ENCODE peak calls at places on chromosomes 7 and 10, in nine cellular contexts. P is cardiac fibroblast, R is fibroblast of lung, B is AG09309, H is fibroblast of pulmonary artery, I is ovary, C is adrenal gland, K is fibroblast of mammary gland, Y is dorsolateral prefrontal cortex. L is an unnamed sample.

GRCh38 chr7:22142593-22142992 is 196.9 kb upstream of the CDCA7L start:
- DNase-seq in B (no peak), P (no peak), Y (no peak), K (no peak), H (no peak), R (no peak), C (no peak), I (no peak), L (no peak)

GRCh38 chr10:31359979-31360378 is 41.0 kb downstream of the ZEB1 start:
- DNase-seq in P (peak; percentile 34), K (no peak), H (peak; percentile 31), B (no peak), C (no peak), I (no peak), R (peak; percentile 15), Y (no peak), L (no peak)

GRCh38 chr7:128963327-128963757 is 25.6 kb downstream of the IRF5 start:
- DNase-seq in I (no peak), H (peak; percentile 3), K (peak; percentile 17), C (no peak), B (no peak), R (peak; percentile 28), Y (no peak), P (no peak), L (no peak)

GRCh38 chr10:26698909-26699308 is 1.4 kb downstream of the PDSS1 start:
- DNase-seq in I (no peak), P (no peak), C (no peak), R (no peak), K (no peak), Y (no peak), H (no peak), B (no peak), L (no peak)

GRCh38 chr10:70589762-70590662 is 12.5 kb downstream of the PRF1 start:
- DNase-seq in K (peak; percentile 77), R (peak; percentile 52), Y (peak; percentile 27), C (no peak), B (no peak), I (peak; percentile 33), P (peak; percentile 67), H (peak; percentile 76), L (peak; percentile 56)

GRCh38 chr10:89734616-89735015 is 33.2 kb downstream of the KIF20B start:
- DNase-seq in H (no peak), K (no peak), I (no peak), P (no peak), B (no peak), C (no peak), R (no peak), Y (no peak), L (no peak)

GRCh38 chr10:58662314-58662713 is 149.6 kb downstream of the BICC1 start:
- DNase-seq in C (no peak), B (peak; percentile 82), H (peak; percentile 90), P (peak; percentile 85), K (peak; percentile 94), Y (no peak), R (peak; percentile 94), I (no peak), L (peak; percentile 91)

GRCh38 chr7:128214463-128214862 is 26.6 kb upstream of the LEP start:
- DNase-seq in I (no peak), H (no peak), C (no peak), P (no peak), R (no peak), Y (no peak), B (no peak), K (no peak), L (no peak)

GRCh38 chr10:105041956-105042355 is 400.9 kb downstream of the SORCS3 start:
- DNase-seq in R (no peak), P (no peak), Y (no peak), B (no peak), H (no peak), C (no peak), K (no peak), I (no peak), L (no peak)

GRCh38 chr7:32616625-32617024 is 121.3 kb downstream of the AVL9 start:
- DNase-seq in I (no peak), H (peak; percentile 76), B (peak; percentile 70), C (peak; percentile 55), R (peak; percentile 94), Y (no peak), K (peak; percentile 91), P (peak; percentile 87), L (peak; percentile 82)

GRCh38 chr10:109556399-109556798 is 366.9 kb downstream of the XPNPEP1 start:
- DNase-seq in I (no peak), R (no peak), H (no peak), Y (no peak), P (no peak), C (no peak), K (no peak), B (no peak), L (no peak)

GRCh38 chr10:3812141-3812540 is 27.1 kb upstream of the KLF6 start:
- DNase-seq in I (no peak), C (no peak), H (no peak), R (no peak), B (no peak), P (no peak), K (no peak), Y (no peak), L (no peak)

GRCh38 chr7:1601956-1602355 is 32.1 kb upstream of the PSMG3 start:
- DNase-seq in I (no peak), R (no peak), C (no peak), Y (no peak), P (no peak), H (no peak), B (no peak), K (no peak), L (no peak)

GRCh38 chr7:158350166-158350900 is 237.3 kb downstream of the PTPRN2 start:
- DNase-seq in I (no peak), Y (no peak), B (no peak), K (no peak), P (no peak), C (no peak), R (no peak), H (no peak), L (no peak)

GRCh38 chr10:68954904-68955303 is 1.1 kb upstream of the DDX21 start:
- DNase-seq in P (no peak), R (no peak), K (no peak), H (no peak), I (no peak), Y (no peak), B (no peak), C (no peak), L (no peak)

DNA sequence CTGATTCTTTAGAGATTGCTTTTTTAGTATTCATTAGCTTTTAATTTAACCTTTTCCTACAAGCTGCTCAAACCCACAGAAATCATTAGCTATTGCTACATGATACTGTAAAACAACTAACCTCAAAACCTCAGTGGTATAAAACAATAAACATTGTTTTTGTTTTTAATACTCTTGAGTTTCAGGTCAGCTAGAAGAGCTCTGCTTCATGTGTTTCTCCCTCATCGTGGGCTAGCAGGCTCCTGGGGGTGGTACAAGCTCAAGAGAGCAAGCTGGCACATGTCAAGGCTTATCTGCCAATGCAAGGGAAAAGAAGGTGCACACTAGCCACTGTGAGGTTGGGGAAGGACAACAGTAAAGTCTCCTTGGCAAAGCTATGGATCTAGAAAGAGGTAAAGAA is 232.9 kb upstream of the PHF14 start:
- DNase-seq in R (no peak), I (no peak), K (no peak), Y (no peak), P (no peak), C (no peak), H (no peak), B (no peak), L (no peak)
- TF ChIP-seq CTCF in R (no peak), I (no peak), K (no peak), Y (no peak), P (no peak), C (no peak), H (no peak), B (no peak), L (no peak)

GRCh38 chr7:131331806-131332205 is 4.1 kb downstream of the MKLN1 start:
- DNase-seq in H (no peak), K (no peak), B (no peak), P (no peak), I (no peak), C (no peak), R (no peak), Y (no peak), L (no peak)

GRCh38 chr7:131327626-131328386 is at the start of gene MKLN1:
- DNase-seq in C (peak; percentile 94), K (peak; percentile 79), B (peak; percentile 44), P (peak; percentile 93), Y (peak; percentile 92), R (peak; percentile 86), H (peak; percentile 90), I (peak; percentile 89), L (peak; percentile 92)

GRCh38 chr7:131328387-131329175 is 905 bp downstream of the MKLN1 start:
- DNase-seq in C (no peak), P (peak; percentile 48), K (peak; percentile 51), B (no peak), H (peak; percentile 42), Y (no peak), R (peak; percentile 46), I (no peak), L (peak; percentile 44)

GRCh38 chr7:131329176-131329570 is 1.5 kb downstream of the MKLN1 start:
- DNase-seq in I (no peak), Y (no peak), P (peak; percentile 24), H (peak; percentile 8), R (no peak), K (peak; percentile 48), C (peak; percentile 18), B (no peak), L (peak; percentile 9)

GRCh38 chr7:131330299-131330698 is 2.6 kb downstream of the MKLN1 start:
- DNase-seq in P (no peak), Y (no peak), R (no peak), I (no peak), C (no peak), H (no peak), K (peak; percentile 6), B (no peak), L (no peak)
- H3K4me3 ChIP-seq in P (no peak overlapping the region), Y (peak overlapping the region; percentile 93), R (peak overlapping the region; percentile 90), I (peak overlapping the region; percentile 97), C (no peak overlapping the region), H (no peak overlapping the region), K (no peak overlapping the region), B (no peak overlapping the region), L (no peak overlapping the region)

GRCh38 chr7:28360739-28361138 is 51.6 kb upstream of the CREB5 start:
- DNase-seq in Y (no peak), P (no peak), H (no peak), K (no peak), C (no peak), B (no peak), R (no peak), I (no peak), L (no peak)

GRCh38 chr7:28364082-28364481 is 48.2 kb upstream of the CREB5 start:
- DNase-seq in I (no peak), Y (no peak), R (no peak), H (no peak), B (no peak), P (no peak), C (no peak), K (peak; percentile 25), L (no peak)

GRCh38 chr7:28358423-28358868 is 53.9 kb upstream of the CREB5 start:
- DNase-seq in R (peak; percentile 99), P (peak; percentile 72), I (peak; percentile 13), B (peak; percentile 95), K (peak; percentile 99), C (peak; percentile 32), H (peak; percentile 81), Y (no peak), L (peak; percentile 96)

GRCh38 chr7:28362812-28363211 is 49.5 kb upstream of the CREB5 start:
- DNase-seq in R (no peak), I (no peak), H (no peak), K (peak; percentile 30), P (no peak), C (no peak), Y (no peak), B (no peak), L (no peak)
- TF ChIP-seq CTCF in R (no peak), I (no peak), H (peak; percentile 11), K (peak; percentile 25), P (peak; percentile 25), C (no peak), Y (no peak), B (peak; percentile 17), L (peak; percentile 15)

GRCh38 chr10:51436805-51437204 is 262.6 kb downstream of the CSTF2T start:
- DNase-seq in H (no peak), I (no peak), Y (no peak), C (no peak), R (no peak), K (no peak), B (no peak), P (no peak), L (no peak)
- H3K4me3 ChIP-seq in H (no peak overlapping the region), I (no peak overlapping the region), Y (no peak overlapping the region), C (no peak overlapping the region), R (no peak overlapping the region), K (no peak overlapping the region), B (no peak overlapping the region), P (no peak overlapping the region), L (no peak overlapping the region)

L was measured in astrocyte of the spinal cord.